ENCODE peak calls at places on chromosomes 5 and 9, in nine cellular contexts. One of them, this sample, is unnamed.

GRCh38 chr5:10973316-10973715 is 212.3 kb upstream of the DAP start:
- DNase-seq in upper lobe of right lung: no peak
- DNase-seq in GM12878: no peak
- DNase-seq in GM20000: no peak
- DNase-seq in WTC11: no peak
- DNase-seq in astrocyte of the spinal cord: no peak
- DNase-seq in pancreas: no peak
- DNase-seq in endothelial cell: no peak
- DNase-seq in cardiac fibroblast: no peak
- DNase-seq in this sample: no peak

GRCh38 chr5:1222621-1223277 is 2.4 kb upstream of the SLC6A18 start:
- DNase-seq in GM20000: no peak
- DNase-seq in endothelial cell: no peak
- DNase-seq in cardiac fibroblast: no peak
- DNase-seq in upper lobe of right lung: no peak
- DNase-seq in pancreas: no peak
- DNase-seq in astrocyte of the spinal cord: no peak
- DNase-seq in GM12878: no peak
- DNase-seq in WTC11: no peak
- DNase-seq in this sample: no peak

GRCh38 chr5:115377468-115378217 is 81.2 kb upstream of the CCDC112 start:
- DNase-seq in astrocyte of the spinal cord: peak; percentile 87
- DNase-seq in endothelial cell: no peak
- DNase-seq in GM20000: peak; percentile 41
- DNase-seq in WTC11: no peak
- DNase-seq in GM12878: peak; percentile 4
- DNase-seq in cardiac fibroblast: peak; percentile 89
- DNase-seq in pancreas: no peak
- DNase-seq in upper lobe of right lung: no peak
- DNase-seq in this sample: no peak

GRCh38 chr9:71937898-71938297 is 26.5 kb downstream of the C9orf85 start:
- DNase-seq in GM20000: no peak
- DNase-seq in endothelial cell: no peak
- DNase-seq in cardiac fibroblast: no peak
- DNase-seq in GM12878: no peak
- DNase-seq in pancreas: no peak
- DNase-seq in upper lobe of right lung: no peak
- DNase-seq in WTC11: no peak
- DNase-seq in astrocyte of the spinal cord: no peak
- DNase-seq in this sample: no peak

GRCh38 chr9:33185406-33185805 is 18.3 kb upstream of the B4GALT1 start:
- DNase-seq in GM20000: no peak
- DNase-seq in upper lobe of right lung: no peak
- DNase-seq in cardiac fibroblast: no peak
- DNase-seq in WTC11: no peak
- DNase-seq in astrocyte of the spinal cord: no peak
- DNase-seq in endothelial cell: no peak
- DNase-seq in pancreas: no peak
- DNase-seq in GM12878: no peak
- DNase-seq in this sample: no peak

GRCh38 chr5:125190232-125191051 is 444.0 kb upstream of the ZNF608 start:
- DNase-seq in endothelial cell: no peak
- DNase-seq in astrocyte of the spinal cord: peak; percentile 26
- DNase-seq in GM20000: no peak
- DNase-seq in pancreas: no peak
- DNase-seq in WTC11: no peak
- DNase-seq in cardiac fibroblast: no peak
- DNase-seq in GM12878: no peak
- DNase-seq in upper lobe of right lung: no peak
- DNase-seq in this sample: no peak

GRCh38 chr9:136409557-136410455 is 608 bp downstream of the ENTR1 start:
- DNase-seq in astrocyte of the spinal cord: no peak
- DNase-seq in GM20000: peak; percentile 63
- DNase-seq in cardiac fibroblast: peak; percentile 37
- DNase-seq in endothelial cell: peak; percentile 34
- DNase-seq in pancreas: peak; percentile 72
- DNase-seq in WTC11: peak; percentile 36
- DNase-seq in GM12878: no peak
- DNase-seq in upper lobe of right lung: peak; percentile 76
- DNase-seq in this sample: peak; percentile 60

GRCh38 chr9:115681599-115681998 is 472.0 kb upstream of the PAPPA start:
- DNase-seq in astrocyte of the spinal cord: no peak
- DNase-seq in pancreas: no peak
- DNase-seq in upper lobe of right lung: no peak
- DNase-seq in WTC11: no peak
- DNase-seq in GM20000: no peak
- DNase-seq in GM12878: no peak
- DNase-seq in cardiac fibroblast: no peak
- DNase-seq in endothelial cell: no peak
- DNase-seq in this sample: no peak

GRCh38 chr5:171759777-171760176 is 25.8 kb upstream of the SMIM23 start:
- DNase-seq in endothelial cell: no peak
- DNase-seq in upper lobe of right lung: no peak
- DNase-seq in GM12878: no peak
- DNase-seq in GM20000: no peak
- DNase-seq in WTC11: no peak
- DNase-seq in cardiac fibroblast: no peak
- DNase-seq in astrocyte of the spinal cord: no peak
- DNase-seq in pancreas: no peak
- DNase-seq in this sample: no peak

GRCh38 chr9:32584784-32585183 is 11.8 kb upstream of the NDUFB6 start:
- DNase-seq in GM20000: no peak
- DNase-seq in cardiac fibroblast: no peak
- DNase-seq in upper lobe of right lung: no peak
- DNase-seq in astrocyte of the spinal cord: no peak
- DNase-seq in endothelial cell: no peak
- DNase-seq in WTC11: no peak
- DNase-seq in pancreas: no peak
- DNase-seq in GM12878: no peak
- DNase-seq in this sample: no peak

GRCh38 chr9:134965421-134965820 is 47.7 kb upstream of the FCN1 start:
- DNase-seq in upper lobe of right lung: peak; percentile 61
- DNase-seq in GM12878: no peak
- DNase-seq in WTC11: no peak
- DNase-seq in astrocyte of the spinal cord: no peak
- DNase-seq in cardiac fibroblast: no peak
- DNase-seq in pancreas: peak; percentile 22
- DNase-seq in endothelial cell: no peak
- DNase-seq in GM20000: no peak
- DNase-seq in this sample: no peak

GRCh38 chr9:75644649-75645048 is 245.8 kb upstream of the PCSK5 start:
- DNase-seq in cardiac fibroblast: no peak
- DNase-seq in GM12878: no peak
- DNase-seq in WTC11: no peak
- DNase-seq in astrocyte of the spinal cord: no peak
- DNase-seq in pancreas: no peak
- DNase-seq in endothelial cell: no peak
- DNase-seq in upper lobe of right lung: no peak
- DNase-seq in GM20000: no peak
- DNase-seq in this sample: no peak

GRCh38 chr9:130193119-130193518 is 20.9 kb downstream of the NCS1 start:
- DNase-seq in endothelial cell: no peak
- DNase-seq in astrocyte of the spinal cord: no peak
- DNase-seq in upper lobe of right lung: no peak
- DNase-seq in cardiac fibroblast: no peak
- DNase-seq in WTC11: no peak
- DNase-seq in pancreas: no peak
- DNase-seq in GM20000: no peak
- DNase-seq in GM12878: no peak
- DNase-seq in this sample: no peak

GRCh38 chr9:6214451-6214850 is 1.2 kb upstream of the IL33 start:
- DNase-seq in endothelial cell: no peak
- DNase-seq in pancreas: no peak
- DNase-seq in upper lobe of right lung: no peak
- DNase-seq in astrocyte of the spinal cord: no peak
- DNase-seq in cardiac fibroblast: peak; percentile 65
- DNase-seq in WTC11: no peak
- DNase-seq in GM12878: no peak
- DNase-seq in GM20000: no peak
- DNase-seq in this sample: no peak

GRCh38 chr5:3356016-3356415 is 239.6 kb upstream of the IRX1 start:
- DNase-seq in GM20000: no peak
- DNase-seq in endothelial cell: no peak
- DNase-seq in pancreas: no peak
- DNase-seq in upper lobe of right lung: no peak
- DNase-seq in astrocyte of the spinal cord: no peak
- DNase-seq in cardiac fibroblast: no peak
- DNase-seq in GM12878: no peak
- DNase-seq in WTC11: no peak
- DNase-seq in this sample: no peak

GRCh38 chr5:108143581-108143980 is 238.3 kb downstream of the FBXL17 start:
- DNase-seq in upper lobe of right lung: no peak
- DNase-seq in endothelial cell: no peak
- DNase-seq in GM12878: no peak
- DNase-seq in astrocyte of the spinal cord: peak; percentile 71
- DNase-seq in pancreas: no peak
- DNase-seq in GM20000: no peak
- DNase-seq in WTC11: no peak
- DNase-seq in cardiac fibroblast: peak; percentile 45
- DNase-seq in this sample: no peak

GRCh38 chr5:73729329-73729728 is 103.3 kb downstream of the ARHGEF28 start:
- DNase-seq in endothelial cell: no peak
- DNase-seq in astrocyte of the spinal cord: no peak
- DNase-seq in GM20000: no peak
- DNase-seq in pancreas: no peak
- DNase-seq in upper lobe of right lung: no peak
- DNase-seq in GM12878: no peak
- DNase-seq in cardiac fibroblast: no peak
- DNase-seq in WTC11: no peak
- DNase-seq in this sample: no peak

GRCh38 chr5:167916261-167916660 is 375.2 kb upstream of the WWC1 start:
- DNase-seq in pancreas: no peak
- DNase-seq in GM20000: no peak
- DNase-seq in astrocyte of the spinal cord: peak; percentile 93
- DNase-seq in cardiac fibroblast: no peak
- DNase-seq in upper lobe of right lung: no peak
- DNase-seq in WTC11: no peak
- DNase-seq in endothelial cell: no peak
- DNase-seq in GM12878: no peak
- DNase-seq in this sample: no peak

GRCh38 chr5:61332891-61333350 is 863 bp downstream of the ZSWIM6 start:
- DNase-seq in endothelial cell: peak; percentile 53
- DNase-seq in GM20000: peak; percentile 56
- DNase-seq in GM12878: no peak
- DNase-seq in upper lobe of right lung: peak; percentile 84
- DNase-seq in pancreas: no peak
- DNase-seq in WTC11: peak; percentile 18
- DNase-seq in cardiac fibroblast: peak; percentile 74
- DNase-seq in astrocyte of the spinal cord: peak; percentile 72
- DNase-seq in this sample: peak; percentile 50
- TF ChIP-seq CTCF in endothelial cell: no peak
- TF ChIP-seq CTCF in GM20000: no peak
- TF ChIP-seq CTCF in GM12878: no peak
- TF ChIP-seq CTCF in upper lobe of right lung: no peak
- TF ChIP-seq CTCF in pancreas: no peak
- TF ChIP-seq CTCF in WTC11: no peak
- TF ChIP-seq CTCF in cardiac fibroblast: no peak
- TF ChIP-seq CTCF in astrocyte of the spinal cord: no peak
- TF ChIP-seq CTCF in this sample: no peak

GRCh38 chr9:580652-581342 is 260.7 kb upstream of the DMRT1 start:
- DNase-seq in upper lobe of right lung: no peak
- DNase-seq in WTC11: no peak
- DNase-seq in endothelial cell: no peak
- DNase-seq in GM12878: no peak
- DNase-seq in astrocyte of the spinal cord: no peak
- DNase-seq in GM20000: no peak
- DNase-seq in cardiac fibroblast: no peak
- DNase-seq in pancreas: no peak
- DNase-seq in this sample: no peak

GRCh38 chr9:582775-583174 is 258.7 kb upstream of the DMRT1 start:
- DNase-seq in pancreas: no peak
- DNase-seq in GM20000: no peak
- DNase-seq in astrocyte of the spinal cord: no peak
- DNase-seq in endothelial cell: no peak
- DNase-seq in cardiac fibroblast: no peak
- DNase-seq in WTC11: no peak
- DNase-seq in GM12878: no peak
- DNase-seq in upper lobe of right lung: no peak
- DNase-seq in this sample: no peak

GRCh38 chr9:581673-582497 is 259.6 kb upstream of the DMRT1 start:
- DNase-seq in cardiac fibroblast: no peak
- DNase-seq in pancreas: peak; percentile 66
- DNase-seq in GM12878: no peak
- DNase-seq in upper lobe of right lung: no peak
- DNase-seq in GM20000: peak; percentile 44
- DNase-seq in WTC11: peak; percentile 51
- DNase-seq in astrocyte of the spinal cord: no peak
- DNase-seq in endothelial cell: peak; percentile 57
- DNase-seq in this sample: no peak
- TF ChIP-seq CTCF in cardiac fibroblast: no peak
- TF ChIP-seq CTCF in pancreas: peak; percentile 9
- TF ChIP-seq CTCF in GM12878: peak; percentile 58
- TF ChIP-seq CTCF in upper lobe of right lung: no peak
- TF ChIP-seq CTCF in GM20000: peak; percentile 6
- TF ChIP-seq CTCF in WTC11: peak; percentile 30
- TF ChIP-seq CTCF in astrocyte of the spinal cord: peak; percentile 29
- TF ChIP-seq CTCF in endothelial cell: peak; percentile 43
- TF ChIP-seq CTCF in this sample: peak; percentile 70

GRCh38 chr5:140822281-140822629 is 842 bp downstream of the PCDHA5 start:
- DNase-seq in cardiac fibroblast: no peak
- DNase-seq in endothelial cell: no peak
- DNase-seq in pancreas: no peak
- DNase-seq in WTC11: no peak
- DNase-seq in astrocyte of the spinal cord: no peak
- DNase-seq in GM12878: no peak
- DNase-seq in upper lobe of right lung: no peak
- DNase-seq in GM20000: no peak
- DNase-seq in this sample: no peak

GRCh38 chr5:140823475-140823874 is 2.1 kb downstream of the PCDHA5 start:
- DNase-seq in endothelial cell: no peak
- DNase-seq in astrocyte of the spinal cord: no peak
- DNase-seq in pancreas: peak; percentile 44
- DNase-seq in GM12878: no peak
- DNase-seq in cardiac fibroblast: no peak
- DNase-seq in WTC11: no peak
- DNase-seq in GM20000: no peak
- DNase-seq in upper lobe of right lung: no peak
- DNase-seq in this sample: no peak

GRCh38 chr5:140821375-140822280 is at the start of gene PCDHA5:
- DNase-seq in upper lobe of right lung: no peak
- DNase-seq in astrocyte of the spinal cord: no peak
- DNase-seq in endothelial cell: no peak
- DNase-seq in pancreas: peak; percentile 62
- DNase-seq in cardiac fibroblast: peak; percentile 3
- DNase-seq in GM20000: no peak
- DNase-seq in GM12878: no peak
- DNase-seq in WTC11: no peak
- DNase-seq in this sample: no peak
- TF ChIP-seq CTCF in upper lobe of right lung: peak; percentile 45
- TF ChIP-seq CTCF in astrocyte of the spinal cord: peak; percentile 47
- TF ChIP-seq CTCF in endothelial cell: no peak
- TF ChIP-seq CTCF in pancreas: no peak
- TF ChIP-seq CTCF in cardiac fibroblast: peak; percentile 46
- TF ChIP-seq CTCF in GM20000: peak; percentile 17
- TF ChIP-seq CTCF in GM12878: peak; percentile 31
- TF ChIP-seq CTCF in WTC11: no peak
- TF ChIP-seq CTCF in this sample: peak; percentile 8

DNA sequence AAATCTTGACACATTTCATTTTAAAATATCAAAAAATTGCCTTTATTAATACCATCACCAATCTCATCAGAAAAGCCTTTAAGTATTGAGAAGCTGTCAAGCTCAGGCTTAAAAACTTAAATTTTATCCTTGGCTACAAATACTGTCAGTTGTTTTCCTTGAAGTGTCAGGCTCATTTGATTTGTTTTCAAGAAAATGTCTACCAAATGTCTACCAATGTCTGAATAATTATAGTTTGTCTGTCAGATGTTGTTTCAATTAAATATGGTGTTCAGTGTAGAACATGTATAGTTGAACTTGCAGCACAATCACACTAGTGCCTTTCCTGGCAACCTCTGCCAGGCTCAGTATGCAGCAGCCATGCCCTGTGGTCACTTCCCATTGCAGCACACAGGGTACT is 455.2 kb upstream of the ADAMTS16 start:
- DNase-seq in GM20000: no peak
- DNase-seq in pancreas: no peak
- DNase-seq in cardiac fibroblast: no peak
- DNase-seq in GM12878: no peak
- DNase-seq in endothelial cell: no peak
- DNase-seq in WTC11: no peak
- DNase-seq in upper lobe of right lung: no peak
- DNase-seq in astrocyte of the spinal cord: no peak
- DNase-seq in this sample: no peak
- TF ChIP-seq CTCF in GM20000: no peak
- TF ChIP-seq CTCF in pancreas: no peak
- TF ChIP-seq CTCF in cardiac fibroblast: no peak
- TF ChIP-seq CTCF in GM12878: no peak
- TF ChIP-seq CTCF in endothelial cell: no peak
- TF ChIP-seq CTCF in WTC11: no peak
- TF ChIP-seq CTCF in upper lobe of right lung: no peak
- TF ChIP-seq CTCF in astrocyte of the spinal cord: no peak
- TF ChIP-seq CTCF in this sample: no peak